ENCODE peak calls at places on chromosomes 1 and 21, in eight cellular contexts. U is A549, G is sigmoid colon, X is HepG2, C is transverse colon, F is tibial nerve, R is ovary, H is suprapubic skin. O is an unnamed sample.

GRCh38 chr1:110584045-110584444 is 22.1 kb downstream of the KCNA2 start:
- DNase-seq in F (no peak), H (peak; percentile 64), R (no peak), U (no peak), X (no peak), C (no peak), G (no peak), O (no peak)

GRCh38 chr1:229557913-229558414 is 543 bp downstream of the ABCB10 start:
- DNase-seq in G (peak; percentile 75), X (peak; percentile 6), F (no peak), U (peak; percentile 55), H (peak; percentile 80), C (peak; percentile 54), R (peak; percentile 41), O (peak; percentile 44)

GRCh38 chr1:45543599-45544417 is 6.8 kb upstream of the AKR1A1 start:
- DNase-seq in R (peak; percentile 23), G (peak; percentile 76), U (no peak), H (no peak), F (no peak), X (peak; percentile 31), C (peak; percentile 60), O (peak; percentile 55)

GRCh38 chr1:224503161-224504118 is 68.8 kb upstream of the WDR26 start:
- DNase-seq in G (peak; percentile 93), U (peak; percentile 59), R (peak; percentile 54), F (peak; percentile 60), H (peak; percentile 94), X (peak; percentile 38), C (peak; percentile 90), O (peak; percentile 97)

GRCh38 chr1:227068883-227069282 is 128.8 kb downstream of the COQ8A start:
- DNase-seq in U (no peak), C (no peak), R (no peak), F (no peak), H (no peak), G (no peak), X (no peak), O (no peak)

GRCh38 chr1:60705026-60705425 is 377.3 kb upstream of the NFIA start:
- DNase-seq in U (no peak), R (no peak), G (no peak), H (no peak), X (no peak), F (no peak), C (no peak), O (no peak)

GRCh38 chr21:38303300-38303699 is 46.5 kb downstream of the KCNJ15 start:
- DNase-seq in C (no peak), R (no peak), U (peak; percentile 14), H (no peak), F (peak; percentile 35), G (peak; percentile 78), X (no peak), O (no peak)

GRCh38 chr1:176205322-176205914 is 1.7 kb downstream of the COP1 start:
- DNase-seq in X (no peak), R (no peak), H (no peak), F (no peak), U (no peak), G (no peak), C (no peak), O (no peak)

GRCh38 chr1:38403667-38404066 is 357.1 kb upstream of the POU3F1 start:
- DNase-seq in R (no peak), U (no peak), C (no peak), H (no peak), X (no peak), F (no peak), G (no peak), O (no peak)

GRCh38 chr1:21255943-21256320 is 34.3 kb downstream of the ECE1 start:
- DNase-seq in F (no peak), C (no peak), H (no peak), R (no peak), G (no peak), U (no peak), X (no peak), O (no peak)

DNA sequence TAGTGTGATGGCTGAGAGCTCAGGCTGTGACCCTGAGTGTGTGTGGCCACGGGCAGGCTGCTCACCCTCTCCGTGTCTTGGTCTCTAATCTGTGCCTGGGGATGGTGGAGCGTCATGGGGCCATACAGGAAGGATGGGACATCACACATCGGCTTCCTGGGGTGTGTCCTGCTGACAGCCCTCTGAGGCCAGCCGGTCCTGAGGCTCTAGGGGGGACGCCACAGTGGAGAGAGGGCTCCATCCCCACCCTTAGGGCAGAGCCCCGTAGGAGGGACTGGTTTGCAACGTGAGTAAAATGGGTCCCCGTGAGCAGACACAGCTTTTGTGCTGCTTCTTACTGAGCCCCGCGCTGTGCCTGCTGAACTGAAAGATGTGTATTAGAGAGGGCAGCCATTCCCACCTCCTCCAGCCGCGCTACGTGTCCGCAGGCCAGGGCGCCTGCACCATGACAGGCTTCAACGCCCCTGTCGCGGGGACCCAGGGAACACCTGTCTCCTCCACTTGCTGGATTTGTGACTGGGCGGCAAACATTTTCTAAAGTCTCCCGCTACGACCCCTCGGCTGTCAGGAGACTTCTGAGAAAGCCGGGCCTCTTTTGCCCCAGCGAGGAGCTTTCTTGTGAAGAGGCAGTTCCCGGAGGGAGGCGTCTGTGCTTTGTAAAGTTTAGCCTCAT is 8.1 kb downstream of the COL18A1 start:
- DNase-seq in G (peak; percentile 68), H (no peak), F (no peak), X (no peak), U (no peak), R (peak; percentile 30), C (no peak), O (no peak)
- H3K27ac ChIP-seq in G (peak overlapping the region; percentile 1), H (no peak overlapping the region), F (no peak overlapping the region), X (no peak overlapping the region), U (no peak overlapping the region), R (peak overlapping the region; percentile 46), C (no peak overlapping the region), O (no peak overlapping the region)

GRCh38 chr1:179588425-179589024 is 3.1 kb upstream of the TDRD5 start:
- DNase-seq in U (no peak), R (no peak), C (no peak), F (no peak), X (peak; percentile 3), G (no peak), H (no peak), O (no peak)

GRCh38 chr1:179590671-179591070 is 961 bp upstream of the TDRD5 start:
- DNase-seq in X (no peak), R (no peak), F (no peak), G (no peak), H (no peak), C (no peak), U (no peak), O (no peak)

GRCh38 chr1:179589524-179589923 is 2.1 kb upstream of the TDRD5 start:
- DNase-seq in X (no peak), H (no peak), R (no peak), C (no peak), F (no peak), U (no peak), G (no peak), O (no peak)

GRCh38 chr1:179591253-179591591 is 410 bp upstream of the TDRD5 start:
- DNase-seq in U (no peak), X (no peak), G (no peak), F (no peak), H (no peak), C (no peak), R (no peak), O (no peak)

GRCh38 chr1:179591592-179592580 is at the start of gene TDRD5:
- DNase-seq in X (no peak), G (no peak), R (no peak), F (no peak), C (peak; percentile 69), H (no peak), U (peak; percentile 65), O (peak; percentile 69)
- TF ChIP-seq EP300 in X (no peak), G (no peak), R (no peak), F (no peak), C (no peak), H (no peak), U (no peak), O (no peak)

DNA sequence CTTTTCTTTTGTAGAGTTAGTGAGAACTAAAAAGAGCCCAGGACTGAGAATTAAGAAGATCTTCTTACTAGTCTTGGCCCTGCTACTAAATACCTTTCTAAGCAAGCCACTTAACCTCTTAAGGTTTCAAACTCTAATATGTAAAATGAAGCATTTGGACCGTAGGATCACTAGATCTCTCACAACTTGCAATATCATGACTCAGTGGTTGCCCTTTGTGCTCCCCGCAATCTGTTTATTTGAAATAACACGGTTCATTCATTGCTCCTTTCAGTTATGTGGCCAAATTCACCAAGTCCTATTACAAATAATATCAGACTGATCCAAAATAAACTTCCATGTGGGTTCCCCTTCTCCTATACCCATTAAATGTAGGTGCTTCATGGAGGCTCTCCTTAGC is 10.8 kb downstream of the PALMD start:
- DNase-seq in F (no peak), U (no peak), C (no peak), R (no peak), H (no peak), X (no peak), G (no peak), O (no peak)
- TF ChIP-seq POLR2A in F (no peak), U (no peak), C (no peak), R (no peak), H (no peak), X (no peak), G (no peak), O (no peak)

GRCh38 chr1:154989195-154989860 is 4.1 kb upstream of the LENEP start:
- DNase-seq in G (no peak), H (no peak), R (no peak), U (no peak), F (no peak), C (no peak), X (no peak), O (no peak)

GRCh38 chr1:154990276-154990675 is 3.1 kb upstream of the LENEP start:
- DNase-seq in R (no peak), C (no peak), U (no peak), G (no peak), X (no peak), F (no peak), H (no peak), O (no peak)

GRCh38 chr1:154988053-154988954 is 5.1 kb upstream of the LENEP start:
- DNase-seq in C (no peak), U (no peak), H (no peak), R (no peak), F (no peak), X (no peak), G (no peak), O (no peak)

GRCh38 chr1:154983776-154984466 is 777 bp downstream of the FLAD1 start:
- DNase-seq in H (no peak), F (no peak), G (peak; percentile 62), R (no peak), U (no peak), X (no peak), C (no peak), O (no peak)

GRCh38 chr1:154987326-154987725 is 4.2 kb downstream of the FLAD1 start:
- DNase-seq in G (peak; percentile 65), U (no peak), X (no peak), H (no peak), F (no peak), C (no peak), R (no peak), O (no peak)
- H3K27ac ChIP-seq in G (no peak overlapping the region), U (peak overlapping the region; percentile 45), X (no peak overlapping the region), H (no peak overlapping the region), F (no peak overlapping the region), C (no peak overlapping the region), R (no peak overlapping the region), O (no peak overlapping the region)

GRCh38 chr1:34847094-34847493 is 12.5 kb downstream of the SMIM12 start:
- DNase-seq in C (no peak), U (no peak), R (no peak), F (no peak), X (peak; percentile 88), H (no peak), G (peak; percentile 24), O (no peak)
- TF ChIP-seq EP300 in C (no peak), U (no peak), R (no peak), F (no peak), X (peak; percentile 22), H (no peak), G (no peak), O (no peak)

GRCh38 chr1:204494281-204495077 is at the start of gene PIK3C2B:
- DNase-seq in R (peak; percentile 76), F (peak; percentile 59), X (peak; percentile 71), H (peak; percentile 92), C (peak; percentile 85), U (peak; percentile 97), G (peak; percentile 93), O (peak; percentile 84)
- TF ChIP-seq POLR2A in R (peak; percentile 9), F (peak; percentile 43), X (peak; percentile 68), H (no peak), C (peak; percentile 80), U (peak; percentile 93), G (peak; percentile 39), O (peak; percentile 4)

O was measured in stomach.